ENCODE peak calls at places on chromosome 1, in seven cellular contexts. O is fibroblast of mammary gland; W is adrenal gland; I is aorta; F is CD4-positive, alpha-beta memory T cell; C is dorsolateral prefrontal cortex; U is epithelial cell of esophagus. A is an unnamed sample.

GRCh38 chr1:45018599-45019230 is 6.7 kb downstream of the UROD start:
- DNase-seq in O (peak), C (peak), I (no peak), W (peak), F (peak), U (peak), A (peak)

GRCh38 chr1:162910161-162910560 is 49.2 kb upstream of the CCDC190 start:
- DNase-seq in C (no peak), W (no peak), I (no peak), O (no peak), U (no peak), F (no peak), A (no peak)

GRCh38 chr1:163195728-163196448 is 6.8 kb downstream of the RGS5 start:
- DNase-seq in U (peak), O (no peak), C (no peak), W (no peak), F (no peak), I (no peak), A (peak)

GRCh38 chr1:66343569-66344325 is 190.2 kb upstream of the SGIP1 start:
- DNase-seq in W (no peak), C (no peak), U (no peak), F (no peak), I (no peak), O (peak), A (peak)

GRCh38 chr1:2360588-2361364 is 30.6 kb downstream of the MORN1 start:
- DNase-seq in U (no peak), F (no peak), C (no peak), W (no peak), I (peak), O (no peak), A (peak)

GRCh38 chr1:109488696-109489095 is 5.0 kb downstream of the ATXN7L2 start:
- DNase-seq in O (no peak), W (no peak), U (no peak), F (no peak), I (no peak), C (no peak), A (no peak)

GRCh38 chr1:69076631-69077030 is 491.1 kb upstream of the LRRC7 start:
- DNase-seq in U (no peak), O (no peak), I (no peak), F (no peak), C (no peak), W (no peak), A (no peak)

GRCh38 chr1:111274653-111275052 is 16.0 kb upstream of the CHIA start:
- DNase-seq in F (no peak), C (no peak), U (no peak), I (no peak), O (peak), W (no peak), A (no peak)

GRCh38 chr1:114854693-114855320 is at the start of gene SYCP1:
- DNase-seq in F (no peak), I (no peak), C (no peak), U (no peak), O (no peak), W (no peak), A (no peak)

GRCh38 chr1:93080424-93080823 is 1.3 kb downstream of the MTF2 start:
- DNase-seq in I (no peak), F (peak), W (no peak), C (no peak), U (peak), O (peak), A (peak)

GRCh38 chr1:240031009-240031408 is 60.7 kb upstream of the FMN2 start:
- DNase-seq in W (no peak), U (peak), O (peak), I (no peak), C (no peak), F (no peak), A (peak)

GRCh38 chr1:78101514-78101913 is 55.7 kb downstream of the GIPC2 start:
- DNase-seq in I (no peak), C (no peak), O (peak), F (no peak), W (peak), U (peak), A (peak)

GRCh38 chr1:178294654-178295053 is 200.8 kb downstream of the RASAL2 start:
- DNase-seq in U (peak), C (no peak), I (no peak), W (no peak), F (no peak), O (no peak), A (no peak)

GRCh38 chr1:183622884-183623785 is 12.4 kb downstream of the ARPC5 start:
- DNase-seq in I (no peak), W (peak), C (no peak), U (peak), F (peak), O (peak), A (peak)

GRCh38 chr1:86788300-86789206 is 84.2 kb downstream of the SH3GLB1 start:
- DNase-seq in U (peak), O (peak), I (no peak), C (no peak), F (no peak), W (peak), A (peak)

GRCh38 chr1:228927947-228928898 is 192.9 kb downstream of the RHOU start:
- DNase-seq in F (no peak), I (no peak), C (no peak), U (no peak), O (peak), W (no peak), A (no peak)

GRCh38 chr1:175742790-175743459 is 470 bp downstream of the TNR start:
- DNase-seq in C (no peak), F (no peak), U (peak), O (peak), I (no peak), W (no peak), A (peak)

GRCh38 chr1:236142358-236143103 is at the start of gene GPR137B:
- DNase-seq in O (peak), I (peak), C (no peak), W (no peak), F (peak), U (peak), A (peak)

GRCh38 chr1:150572918-150573647 is 6.3 kb downstream of the MCL1 start:
- DNase-seq in W (no peak), F (no peak), U (peak), O (no peak), C (no peak), I (no peak), A (peak)

GRCh38 chr1:177282976-177283375 is 112.2 kb downstream of the BRINP2 start:
- DNase-seq in I (no peak), C (no peak), U (peak), W (no peak), F (no peak), O (no peak), A (no peak)

GRCh38 chr1:8633741-8634493 is 183.5 kb downstream of the RERE start:
- DNase-seq in U (no peak), I (no peak), C (no peak), F (no peak), W (no peak), O (no peak), A (no peak)

GRCh38 chr1:169460193-169460833 is 25.4 kb downstream of the SLC19A2 start:
- DNase-seq in U (peak), C (no peak), W (no peak), I (no peak), F (peak), O (peak), A (peak)

GRCh38 chr1:161885013-161885412 is 118.9 kb downstream of the ATF6 start:
- DNase-seq in W (no peak), O (peak), I (no peak), C (no peak), F (no peak), U (peak), A (peak)

GRCh38 chr1:161166669-161167548 is 683 bp downstream of the PPOX start:
- DNase-seq in F (no peak), C (no peak), I (peak), O (no peak), W (no peak), U (no peak), A (no peak)

GRCh38 chr1:150072959-150073358 is 5.4 kb downstream of the VPS45 start:
- DNase-seq in O (peak), I (no peak), U (peak), C (no peak), F (peak), W (no peak), A (peak)

DNA sequence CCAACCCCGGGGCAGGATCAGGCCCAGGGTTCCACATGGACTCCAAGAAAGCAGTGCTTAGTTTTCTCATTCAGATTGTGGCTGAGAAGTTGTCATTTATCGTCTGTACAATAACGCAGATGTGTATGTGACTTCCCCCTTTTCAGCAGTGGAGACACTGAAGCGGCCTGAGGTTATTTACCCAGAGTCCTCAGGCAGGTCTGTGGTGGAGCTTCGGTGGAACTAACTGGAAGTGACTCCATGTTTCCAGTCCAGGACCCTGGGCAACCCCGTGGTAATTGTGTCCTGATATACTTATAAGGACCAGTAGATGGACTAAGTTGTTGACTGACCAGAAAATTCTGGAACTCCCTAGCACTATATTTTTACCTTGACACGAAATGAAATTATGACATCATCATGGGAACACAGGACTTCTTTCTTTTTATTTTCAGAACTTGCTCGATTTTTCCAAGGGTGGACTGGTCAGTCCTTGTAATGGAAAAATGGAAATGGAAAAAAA is 1.0 kb upstream of the IER5 start:
- DNase-seq in I (no peak), O (peak), W (peak), U (no peak), C (no peak), F (no peak), A (no peak)
- H3K4me3 ChIP-seq in I (no peak), O (no peak), W (no peak), U (no peak), C (no peak), F (no peak), A (no peak)

GRCh38 chr1:33472349-33472980 is at the start of gene ZSCAN20:
- DNase-seq in U (peak), F (peak), O (peak), C (peak), I (peak), W (peak), A (peak)
- H3K4me3 ChIP-seq in U (peak), F (peak), O (peak), C (peak), I (peak), W (peak), A (peak)

GRCh38 chr1:19798486-19799232 is 1.1 kb downstream of the TMCO4 start:
- DNase-seq in C (no peak), F (no peak), W (no peak), O (no peak), U (no peak), I (no peak), A (no peak)
- H3K4me3 ChIP-seq in C (peak), F (no peak), W (peak), O (peak), U (no peak), I (no peak), A (no peak)

GRCh38 chr1:201063190-201063544 is 39.7 kb upstream of the KIF21B start:
- DNase-seq in I (no peak), O (no peak), U (no peak), C (no peak), W (no peak), F (no peak), A (no peak)

GRCh38 chr1:201061049-201061448 is 37.5 kb upstream of the KIF21B start:
- DNase-seq in I (no peak), C (no peak), O (no peak), U (no peak), W (no peak), F (no peak), A (no peak)

GRCh38 chr1:201060586-201060985 is 37.1 kb upstream of the KIF21B start:
- DNase-seq in I (no peak), U (no peak), W (no peak), C (no peak), F (no peak), O (no peak), A (no peak)

GRCh38 chr1:201062511-201063189 is 39.1 kb upstream of the KIF21B start:
- DNase-seq in W (no peak), I (no peak), U (no peak), O (no peak), F (no peak), C (no peak), A (no peak)

DNA sequence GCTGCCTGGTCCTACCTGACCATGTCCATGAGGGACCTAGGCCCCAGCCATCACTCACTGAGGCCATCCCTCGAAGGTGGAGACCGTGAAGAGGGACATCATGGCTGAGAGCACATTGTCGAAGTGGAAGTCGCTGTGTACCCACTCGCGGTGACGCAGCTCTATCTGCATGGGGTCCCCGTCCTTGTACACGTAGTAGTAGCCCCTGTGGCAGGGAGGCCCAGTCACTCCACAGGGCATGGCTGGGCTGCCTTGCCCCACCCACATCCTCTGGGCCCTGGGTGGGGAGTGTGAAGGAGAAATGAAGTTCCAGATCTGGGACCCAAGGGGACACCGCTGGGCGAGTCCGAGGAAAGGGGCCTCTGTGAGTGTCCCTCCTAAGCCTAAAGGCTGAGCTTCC is 38.4 kb upstream of the KIF21B start:
- DNase-seq in W (no peak), O (no peak), U (no peak), F (no peak), I (no peak), C (no peak), A (no peak)
- H3K4me3 ChIP-seq in W (no peak), O (no peak), U (no peak), F (no peak), I (no peak), C (no peak), A (no peak)

A was measured in cardiac fibroblast.